ENCODE peak calls at places on chromosome 3, in seven cellular contexts. Q, W, U, T, P, F and V are unnamed samples.
A peak's percentile ranks its signal among the peaks of the same experiment; 100 is the strongest.

GRCh38 chr3:25820372-25820771 is 30.5 kb downstream of the OXSM start:
- DNase-seq in U (peak; percentile 97), W (no peak), Q (no peak), T (no peak), F (no peak), P (no peak), V (peak; percentile 98)

GRCh38 chr3:110296885-110297284 is 774.7 kb upstream of the NECTIN3 start:
- DNase-seq in U (no peak), F (no peak), W (no peak), Q (no peak), T (no peak), P (no peak), V (peak; percentile 8)

GRCh38 chr3:152828075-152828840 is 6.7 kb upstream of the P2RY1 start:
- DNase-seq in F (no peak), U (no peak), T (no peak), W (no peak), Q (no peak), P (no peak), V (no peak)

GRCh38 chr3:191070762-191071365 is 128.2 kb upstream of the OSTN start:
- DNase-seq in P (no peak), Q (no peak), F (no peak), W (no peak), T (no peak), U (no peak), V (no peak)

GRCh38 chr3:9666704-9667445 is 17.6 kb downstream of the MTMR14 start:
- DNase-seq in U (no peak), F (no peak), T (no peak), W (no peak), Q (no peak), P (no peak), V (no peak)

GRCh38 chr3:13715167-13715954 is 164.5 kb downstream of the WNT7A start:
- DNase-seq in F (peak; percentile 40), U (no peak), P (no peak), T (peak; percentile 56), Q (no peak), W (no peak), V (no peak)

GRCh38 chr3:33883538-33884203 is 85.2 kb downstream of the PDCD6IP start:
- DNase-seq in U (peak; percentile 49), P (peak; percentile 21), T (no peak), W (peak; percentile 59), F (no peak), Q (no peak), V (peak; percentile 26)

GRCh38 chr3:29183346-29184087 is 97.4 kb upstream of the RBMS3 start:
- DNase-seq in F (no peak), U (peak; percentile 76), T (no peak), Q (no peak), P (no peak), W (no peak), V (peak; percentile 46)

GRCh38 chr3:141049681-141050080 is 1.5 kb upstream of the SPSB4 start:
- DNase-seq in F (no peak), U (no peak), P (peak; percentile 32), Q (no peak), T (no peak), W (peak; percentile 51), V (no peak)

GRCh38 chr3:85681906-85682305 is 723.1 kb downstream of the CADM2 start:
- DNase-seq in P (no peak), W (no peak), T (no peak), U (no peak), Q (no peak), F (no peak), V (no peak)

GRCh38 chr3:59001675-59002074 is 48.1 kb downstream of the CFAP20DC start:
- DNase-seq in P (no peak), U (no peak), W (no peak), Q (no peak), F (no peak), T (no peak), V (no peak)

GRCh38 chr3:100163787-100164186 is 49.5 kb upstream of the FILIP1L start:
- DNase-seq in T (no peak), P (no peak), F (no peak), Q (no peak), W (no peak), U (no peak), V (no peak)

GRCh38 chr3:94099311-94099710 is 36.5 kb downstream of the NSUN3 start:
- DNase-seq in T (no peak), Q (no peak), W (no peak), P (no peak), F (no peak), U (no peak), V (no peak)

GRCh38 chr3:12590096-12590495 is 33.2 kb downstream of the MKRN2 start:
- DNase-seq in Q (no peak), W (no peak), F (no peak), P (no peak), U (no peak), T (no peak), V (no peak)

GRCh38 chr3:153927107-153927506 is 194.1 kb upstream of the ARHGEF26 start:
- DNase-seq in U (peak; percentile 3), F (no peak), Q (no peak), P (no peak), T (no peak), W (no peak), V (peak; percentile 48)

DNA sequence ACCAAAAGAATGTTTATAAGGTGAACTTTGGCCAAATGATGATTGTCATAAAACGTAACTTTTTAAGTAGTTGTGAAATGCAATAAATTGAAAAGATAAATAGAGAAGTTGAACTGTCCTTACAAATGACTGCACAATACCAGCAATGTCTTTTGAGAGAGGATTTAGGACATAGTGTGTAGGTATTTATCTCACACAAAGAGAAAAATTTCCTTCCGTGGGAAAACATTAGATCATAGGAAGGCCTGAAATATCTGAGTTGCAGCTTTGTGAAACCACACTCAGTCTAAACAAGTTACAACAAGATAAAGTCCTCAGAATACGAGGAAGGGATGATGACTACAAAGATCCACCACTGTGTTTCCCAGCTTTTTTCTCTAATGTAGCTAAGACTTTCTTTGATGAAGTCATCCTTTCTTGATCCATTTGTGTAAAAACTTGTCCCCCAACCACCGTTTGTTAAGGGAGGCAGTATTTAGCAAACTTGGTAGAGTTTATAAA is 16.0 kb downstream of the ROBO2 start:
- DNase-seq in W (peak; percentile 24), P (no peak), Q (no peak), F (no peak), U (no peak), T (no peak), V (no peak)
- H3K4me3 ChIP-seq in W (no peak overlapping the region), P (no peak overlapping the region), Q (no peak overlapping the region), F (no peak overlapping the region), U (no peak overlapping the region), T (no peak overlapping the region), V (no peak overlapping the region)

GRCh38 chr3:126926684-126927404 is 56.1 kb upstream of the PLXNA1 start:
- DNase-seq in T (peak; percentile 86), U (peak; percentile 85), F (no peak), Q (peak; percentile 76), P (peak; percentile 33), W (no peak), V (peak; percentile 64)
- TF ChIP-seq CTCF in T (no peak), U (peak; percentile 70), F (no peak), Q (no peak), P (no peak), W (no peak), V (peak; percentile 40)

GRCh38 chr3:69292185-69292584 is 93.7 kb downstream of the FRMD4B start:
- DNase-seq in F (no peak), U (no peak), Q (no peak), T (no peak), P (no peak), W (peak; percentile 22), V (no peak)

GRCh38 chr3:69290430-69290829 is 95.5 kb downstream of the FRMD4B start:
- DNase-seq in T (no peak), Q (no peak), P (no peak), F (no peak), W (peak; percentile 8), U (no peak), V (no peak)

GRCh38 chr3:69290006-69290405 is 95.9 kb downstream of the FRMD4B start:
- DNase-seq in U (no peak), Q (no peak), T (no peak), F (no peak), P (no peak), W (no peak), V (no peak)

GRCh38 chr3:69294014-69294771 is 91.7 kb downstream of the FRMD4B start:
- DNase-seq in Q (no peak), W (no peak), F (no peak), P (no peak), T (no peak), U (peak; percentile 42), V (no peak)

GRCh38 chr3:69292959-69293574 is 92.8 kb downstream of the FRMD4B start:
- DNase-seq in T (no peak), P (no peak), Q (no peak), F (no peak), U (no peak), W (no peak), V (no peak)
- H3K4me3 ChIP-seq in T (no peak overlapping the region), P (no peak overlapping the region), Q (no peak overlapping the region), F (no peak overlapping the region), U (no peak overlapping the region), W (no peak overlapping the region), V (no peak overlapping the region)

GRCh38 chr3:170809975-170810357 is 60.0 kb downstream of the RPL22L1 start:
- DNase-seq in U (peak; percentile 5), W (no peak), P (no peak), Q (no peak), T (no peak), F (no peak), V (no peak)

GRCh38 chr3:170806676-170807075 is 63.3 kb downstream of the RPL22L1 start:
- DNase-seq in F (no peak), Q (no peak), T (no peak), P (no peak), W (no peak), U (no peak), V (no peak)

GRCh38 chr3:170811515-170811914 is 58.5 kb downstream of the RPL22L1 start:
- DNase-seq in U (peak; percentile 18), F (no peak), T (no peak), W (no peak), P (no peak), Q (no peak), V (peak; percentile 16)

GRCh38 chr3:170808041-170808440 is 62.0 kb downstream of the RPL22L1 start:
- DNase-seq in W (no peak), U (peak; percentile 4), Q (no peak), P (no peak), T (no peak), F (no peak), V (no peak)

DNA sequence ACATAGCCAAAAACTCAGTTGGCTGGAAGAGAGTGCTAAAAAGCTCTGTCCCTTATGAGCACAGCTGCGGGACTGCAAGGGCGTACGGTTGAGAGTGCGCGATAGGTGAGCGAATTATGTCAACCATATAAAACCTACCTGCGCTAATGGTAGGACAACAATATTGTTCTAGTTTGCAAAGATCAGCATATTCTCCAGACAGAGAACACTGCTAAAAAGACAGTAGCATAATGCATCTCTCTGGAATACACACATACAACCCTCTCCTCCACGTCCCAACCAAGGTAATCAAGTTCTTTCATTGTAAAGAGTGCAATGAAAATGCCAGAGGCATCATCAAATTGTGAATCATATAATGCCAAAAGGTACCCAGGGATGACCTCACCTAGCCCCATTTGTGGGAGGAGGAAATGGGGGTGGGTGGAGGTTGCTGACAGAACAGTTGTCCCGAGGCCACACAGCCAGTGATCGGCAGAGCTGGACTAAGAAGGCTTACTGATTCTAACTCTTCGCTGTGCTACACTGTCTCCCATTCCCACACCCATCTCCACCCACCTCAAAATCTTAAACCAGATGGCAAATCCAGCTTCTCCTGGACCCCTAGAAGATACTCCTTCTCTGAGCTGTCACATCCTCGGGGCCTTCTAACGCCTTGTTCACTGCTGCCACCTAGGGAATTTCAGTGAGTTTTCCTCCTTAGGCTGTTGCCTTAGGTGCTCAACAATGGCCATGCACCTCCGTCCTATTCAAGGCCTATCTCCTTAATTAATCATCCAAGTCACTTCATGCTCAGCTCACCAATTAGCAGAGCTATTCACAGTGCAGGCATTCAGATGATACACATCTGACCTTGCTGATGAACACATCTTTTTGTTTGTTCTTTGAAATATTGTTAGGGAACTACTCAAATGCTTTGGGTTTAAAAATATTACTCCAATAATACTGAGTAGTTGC is 60.7 kb downstream of the RPL22L1 start:
- DNase-seq in W (peak; percentile 73), F (no peak), U (peak; percentile 71), P (peak; percentile 19), T (no peak), Q (no peak), V (peak; percentile 71)
- TF ChIP-seq CTCF in W (peak; percentile 67), F (no peak), U (peak; percentile 89), P (peak; percentile 66), T (no peak), Q (peak; percentile 20), V (peak; percentile 86)